ENCODE peak calls at places on chromosomes 4 and X, in six cellular contexts. One of them, this sample, is unnamed.

GRCh38 chrX:96682516-96682915 is 2.1 kb upstream of the DIAPH2 start:
- DNase-seq in H7: no peak
- DNase-seq in SJSA1: no peak
- DNase-seq in heart left ventricle: no peak
- DNase-seq in adipocyte: no peak
- DNase-seq in testis: no peak
- DNase-seq in this sample: no peak

GRCh38 chr4:185165605-185166063 is 22.6 kb downstream of the SLC25A4 start:
- DNase-seq in H7: no peak
- DNase-seq in SJSA1: no peak
- DNase-seq in heart left ventricle: no peak
- DNase-seq in adipocyte: peak; percentile 64
- DNase-seq in testis: no peak
- DNase-seq in this sample: no peak

GRCh38 chr4:155960522-155960921 is 6.9 kb upstream of the CTSO start:
- DNase-seq in H7: no peak
- DNase-seq in SJSA1: no peak
- DNase-seq in heart left ventricle: no peak
- DNase-seq in adipocyte: no peak
- DNase-seq in testis: no peak
- DNase-seq in this sample: no peak

GRCh38 chr4:1192091-1192492 is 19.7 kb upstream of the SPON2 start:
- DNase-seq in H7: no peak
- DNase-seq in SJSA1: peak; percentile 65
- DNase-seq in heart left ventricle: peak; percentile 93
- DNase-seq in adipocyte: peak; percentile 97
- DNase-seq in testis: peak; percentile 90
- DNase-seq in this sample: peak; percentile 92

GRCh38 chrX:34654939-34655338 is 2.1 kb downstream of the TMEM47 start:
- DNase-seq in H7: no peak
- DNase-seq in SJSA1: peak; percentile 37
- DNase-seq in heart left ventricle: no peak
- DNase-seq in adipocyte: peak; percentile 44
- DNase-seq in testis: no peak
- DNase-seq in this sample: no peak

GRCh38 chrX:48489296-48489695 is 13.3 kb downstream of the FTSJ1 start:
- DNase-seq in H7: no peak
- DNase-seq in SJSA1: no peak
- DNase-seq in heart left ventricle: no peak
- DNase-seq in adipocyte: no peak
- DNase-seq in testis: no peak
- DNase-seq in this sample: no peak

GRCh38 chr4:13484045-13484748 is at the start of gene RAB28:
- DNase-seq in H7: peak; percentile 91
- DNase-seq in SJSA1: peak; percentile 90
- DNase-seq in heart left ventricle: peak; percentile 95
- DNase-seq in adipocyte: peak; percentile 97
- DNase-seq in testis: peak; percentile 98
- DNase-seq in this sample: peak; percentile 98

GRCh38 chrX:122246937-122247336 is 937.1 kb upstream of the GRIA3 start:
- DNase-seq in H7: no peak
- DNase-seq in SJSA1: no peak
- DNase-seq in heart left ventricle: no peak
- DNase-seq in adipocyte: no peak
- DNase-seq in testis: no peak
- DNase-seq in this sample: no peak

GRCh38 chrX:131270085-131270484 is 19.0 kb downstream of the IGSF1 start:
- DNase-seq in H7: no peak
- DNase-seq in SJSA1: no peak
- DNase-seq in heart left ventricle: no peak
- DNase-seq in adipocyte: no peak
- DNase-seq in testis: no peak
- DNase-seq in this sample: no peak

GRCh38 chrX:13440166-13440565 is 120.3 kb upstream of the ATXN3L start:
- DNase-seq in H7: no peak
- DNase-seq in SJSA1: no peak
- DNase-seq in heart left ventricle: no peak
- DNase-seq in adipocyte: no peak
- DNase-seq in testis: no peak
- DNase-seq in this sample: no peak

GRCh38 chrX:66677430-66677829 is 38.6 kb upstream of the EDA2R start:
- DNase-seq in H7: no peak
- DNase-seq in SJSA1: no peak
- DNase-seq in heart left ventricle: no peak
- DNase-seq in adipocyte: peak; percentile 10
- DNase-seq in testis: no peak
- DNase-seq in this sample: no peak

GRCh38 chrX:116499780-116500179 is 37.0 kb upstream of the CT83 start:
- DNase-seq in H7: no peak
- DNase-seq in SJSA1: no peak
- DNase-seq in heart left ventricle: no peak
- DNase-seq in adipocyte: no peak
- DNase-seq in testis: no peak
- DNase-seq in this sample: no peak

GRCh38 chr4:8128096-8128856 is 30.3 kb downstream of the ABLIM2 start:
- DNase-seq in H7: peak; percentile 68
- DNase-seq in SJSA1: no peak
- DNase-seq in heart left ventricle: no peak
- DNase-seq in adipocyte: no peak
- DNase-seq in testis: no peak
- DNase-seq in this sample: no peak

GRCh38 chr4:101421393-101421792 is 74.1 kb upstream of the PPP3CA start:
- DNase-seq in H7: no peak
- DNase-seq in SJSA1: no peak
- DNase-seq in heart left ventricle: no peak
- DNase-seq in adipocyte: peak; percentile 61
- DNase-seq in testis: no peak
- DNase-seq in this sample: no peak

GRCh38 chr4:83961575-83961974 is 425.7 kb downstream of the GPAT3 start:
- DNase-seq in H7: no peak
- DNase-seq in SJSA1: peak; percentile 37
- DNase-seq in heart left ventricle: no peak
- DNase-seq in adipocyte: peak; percentile 52
- DNase-seq in testis: no peak
- DNase-seq in this sample: no peak

GRCh38 chr4:134024251-134024650 is 177.3 kb downstream of the PABPC4L start:
- DNase-seq in H7: peak; percentile 1
- DNase-seq in SJSA1: no peak
- DNase-seq in heart left ventricle: no peak
- DNase-seq in adipocyte: peak; percentile 2
- DNase-seq in testis: no peak
- DNase-seq in this sample: no peak

GRCh38 chr4:7157666-7158065 is 34.7 kb upstream of the SORCS2 start:
- DNase-seq in H7: peak; percentile 9
- DNase-seq in SJSA1: no peak
- DNase-seq in heart left ventricle: no peak
- DNase-seq in adipocyte: no peak
- DNase-seq in testis: no peak
- DNase-seq in this sample: no peak

GRCh38 chr4:37977471-37978452 is 17.6 kb downstream of the PTTG2 start:
- DNase-seq in H7: peak; percentile 66
- DNase-seq in SJSA1: peak; percentile 56
- DNase-seq in heart left ventricle: peak; percentile 83
- DNase-seq in adipocyte: peak; percentile 91
- DNase-seq in testis: peak; percentile 76
- DNase-seq in this sample: peak; percentile 64

GRCh38 chr4:148954011-148954749 is 512.0 kb upstream of the NR3C2 start:
- DNase-seq in H7: no peak
- DNase-seq in SJSA1: no peak
- DNase-seq in heart left ventricle: no peak
- DNase-seq in adipocyte: no peak
- DNase-seq in testis: no peak
- DNase-seq in this sample: no peak

GRCh38 chr4:971670-972500 is 1.5 kb downstream of the DGKQ start:
- DNase-seq in H7: no peak
- DNase-seq in SJSA1: no peak
- DNase-seq in heart left ventricle: no peak
- DNase-seq in adipocyte: no peak
- DNase-seq in testis: no peak
- DNase-seq in this sample: no peak

GRCh38 chr4:70958681-70959080 is 34.8 kb upstream of the DCK start:
- DNase-seq in H7: no peak
- DNase-seq in SJSA1: peak; percentile 36
- DNase-seq in heart left ventricle: no peak
- DNase-seq in adipocyte: peak; percentile 68
- DNase-seq in testis: no peak
- DNase-seq in this sample: no peak

GRCh38 chrX:16807548-16807947 is 21.3 kb downstream of the TXLNG start:
- DNase-seq in H7: peak; percentile 50
- DNase-seq in SJSA1: no peak
- DNase-seq in heart left ventricle: no peak
- DNase-seq in adipocyte: peak; percentile 68
- DNase-seq in testis: peak; percentile 19
- DNase-seq in this sample: no peak

GRCh38 chr4:132071815-132072214 is 1077.3 kb upstream of the PCDH10 start:
- DNase-seq in H7: no peak
- DNase-seq in SJSA1: no peak
- DNase-seq in heart left ventricle: no peak
- DNase-seq in adipocyte: peak; percentile 22
- DNase-seq in testis: no peak
- DNase-seq in this sample: no peak

DNA sequence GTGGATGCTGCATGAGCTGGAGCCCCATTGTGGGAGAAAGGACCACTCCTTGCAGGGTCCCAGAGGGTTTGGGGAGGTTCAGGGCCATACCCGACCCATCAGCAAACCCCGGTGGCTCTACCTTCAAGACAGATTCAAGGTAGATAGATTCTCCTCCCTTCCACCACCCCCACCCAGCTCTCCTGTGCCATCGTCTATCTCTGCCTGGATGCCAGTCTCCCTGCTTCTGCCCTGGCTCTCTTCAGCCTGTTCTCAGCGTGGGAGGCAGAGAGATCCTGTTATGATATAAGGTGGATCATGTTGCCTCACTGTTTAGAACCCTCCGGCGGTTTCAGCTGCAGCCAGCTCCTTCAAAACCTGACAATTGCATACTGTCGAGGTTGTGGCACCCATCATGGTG is 5.4 kb downstream of the LAGE3 start:
- DNase-seq in H7: no peak
- DNase-seq in SJSA1: no peak
- DNase-seq in heart left ventricle: no peak
- DNase-seq in adipocyte: no peak
- DNase-seq in testis: no peak
- DNase-seq in this sample: no peak
- H3K36me3 ChIP-seq in H7: no peaks in the 10 kb centered on the region
- H3K36me3 ChIP-seq in SJSA1: no peaks in the 10 kb centered on the region
- H3K36me3 ChIP-seq in heart left ventricle: no peaks in the 10 kb centered on the region
- H3K36me3 ChIP-seq in adipocyte: peaks cover 33% of the 10 kb centered on the region
- H3K36me3 ChIP-seq in testis: no peaks in the 10 kb centered on the region
- H3K36me3 ChIP-seq in this sample: no peaks in the 10 kb centered on the region

DNA sequence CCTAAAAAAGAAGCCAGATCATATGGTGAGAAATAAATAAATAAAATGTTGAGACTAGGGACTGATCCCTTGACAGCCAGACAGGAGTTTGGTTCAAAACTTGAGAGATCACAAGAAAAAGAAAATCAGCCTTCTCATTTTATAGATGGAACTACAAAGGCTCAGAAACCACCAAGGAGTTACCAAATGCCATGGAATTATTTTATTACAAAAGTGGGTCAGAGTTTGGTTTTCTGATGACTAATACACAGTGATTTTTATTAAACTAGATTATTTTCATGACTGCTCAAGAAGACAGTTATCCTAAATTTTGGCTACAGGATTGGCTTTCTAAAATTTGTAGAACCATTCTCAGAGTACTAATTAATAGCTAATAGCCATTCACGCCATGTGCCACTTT is 6.2 kb downstream of the CXCL1 start:
- DNase-seq in H7: no peak
- DNase-seq in SJSA1: no peak
- DNase-seq in heart left ventricle: no peak
- DNase-seq in adipocyte: peak; percentile 54
- DNase-seq in testis: no peak
- DNase-seq in this sample: no peak
- H3K36me3 ChIP-seq in H7: no peaks in the 10 kb centered on the region
- H3K36me3 ChIP-seq in SJSA1: no peaks in the 10 kb centered on the region
- H3K36me3 ChIP-seq in heart left ventricle: no peaks in the 10 kb centered on the region
- H3K36me3 ChIP-seq in adipocyte: no peaks in the 10 kb centered on the region
- H3K36me3 ChIP-seq in testis: no peaks in the 10 kb centered on the region
- H3K36me3 ChIP-seq in this sample: no peaks in the 10 kb centered on the region

GRCh38 chr4:47873877-47874571 is 36.2 kb upstream of the CORIN start:
- DNase-seq in H7: no peak
- DNase-seq in SJSA1: no peak
- DNase-seq in heart left ventricle: no peak
- DNase-seq in adipocyte: no peak
- DNase-seq in testis: no peak
- DNase-seq in this sample: no peak
- H3K36me3 ChIP-seq in H7: peaks cover 23% of the 10 kb centered on the region
- H3K36me3 ChIP-seq in SJSA1: peaks cover 15% of the 10 kb centered on the region
- H3K36me3 ChIP-seq in heart left ventricle: peaks cover 77% of the 10 kb centered on the region
- H3K36me3 ChIP-seq in adipocyte: peaks cover 46% of the 10 kb centered on the region
- H3K36me3 ChIP-seq in testis: no peaks in the 10 kb centered on the region
- H3K36me3 ChIP-seq in this sample: no peaks in the 10 kb centered on the region

GRCh38 chr4:168304744-168305459 is 13.7 kb downstream of the DDX60 start:
- DNase-seq in H7: no peak
- DNase-seq in SJSA1: peak; percentile 16
- DNase-seq in heart left ventricle: no peak
- DNase-seq in adipocyte: peak; percentile 72
- DNase-seq in testis: no peak
- DNase-seq in this sample: no peak
- H3K36me3 ChIP-seq in H7: no peaks in the 10 kb centered on the region
- H3K36me3 ChIP-seq in SJSA1: no peaks in the 10 kb centered on the region
- H3K36me3 ChIP-seq in heart left ventricle: peaks cover 85% of the 10 kb centered on the region
- H3K36me3 ChIP-seq in adipocyte: peaks cover 8% of the 10 kb centered on the region
- H3K36me3 ChIP-seq in testis: no peaks in the 10 kb centered on the region
- H3K36me3 ChIP-seq in this sample: peaks cover 3% of the 10 kb centered on the region

GRCh38 chrX:138995458-138995857 is 283.9 kb upstream of the FGF13 start:
- DNase-seq in H7: no peak
- DNase-seq in SJSA1: no peak
- DNase-seq in heart left ventricle: no peak
- DNase-seq in adipocyte: no peak
- DNase-seq in testis: no peak
- DNase-seq in this sample: no peak
- H3K36me3 ChIP-seq in H7: no peaks in the 10 kb centered on the region
- H3K36me3 ChIP-seq in SJSA1: no peaks in the 10 kb centered on the region
- H3K36me3 ChIP-seq in heart left ventricle: no peaks in the 10 kb centered on the region
- H3K36me3 ChIP-seq in adipocyte: no peaks in the 10 kb centered on the region
- H3K36me3 ChIP-seq in testis: no peaks in the 10 kb centered on the region
- H3K36me3 ChIP-seq in this sample: no peaks in the 10 kb centered on the region

GRCh38 chr4:108119199-108119800 is 49.4 kb downstream of the LEF1 start:
- DNase-seq in H7: no peak
- DNase-seq in SJSA1: no peak
- DNase-seq in heart left ventricle: no peak
- DNase-seq in adipocyte: no peak
- DNase-seq in testis: no peak
- DNase-seq in this sample: no peak
- H3K36me3 ChIP-seq in H7: no peaks in the 10 kb centered on the region
- H3K36me3 ChIP-seq in SJSA1: no peaks in the 10 kb centered on the region
- H3K36me3 ChIP-seq in heart left ventricle: no peaks in the 10 kb centered on the region
- H3K36me3 ChIP-seq in adipocyte: no peaks in the 10 kb centered on the region
- H3K36me3 ChIP-seq in testis: no peaks in the 10 kb centered on the region
- H3K36me3 ChIP-seq in this sample: no peaks in the 10 kb centered on the region

GRCh38 chr4:5755161-5755560 is 44.2 kb downstream of the EVC start:
- DNase-seq in H7: no peak
- DNase-seq in SJSA1: no peak
- DNase-seq in heart left ventricle: no peak
- DNase-seq in adipocyte: no peak
- DNase-seq in testis: no peak
- DNase-seq in this sample: no peak
- H3K36me3 ChIP-seq in H7: peaks cover 10% of the 10 kb centered on the region
- H3K36me3 ChIP-seq in SJSA1: peaks cover 33% of the 10 kb centered on the region
- H3K36me3 ChIP-seq in heart left ventricle: peaks cover 48% of the 10 kb centered on the region
- H3K36me3 ChIP-seq in adipocyte: peaks cover 53% of the 10 kb centered on the region
- H3K36me3 ChIP-seq in testis: no peaks in the 10 kb centered on the region
- H3K36me3 ChIP-seq in this sample: no peaks in the 10 kb centered on the region